ENCODE peak calls at places on chromosomes 13 and 19, in six cellular contexts. M is stimulated activated CD4-positive, alpha-beta T cell treated with anti-CD3 and anti-CD28 coated beads, Interleukin-4, amount 100 ng/mL, for 48 hours; D is germinal center; H is fibroblast of the conjunctiva; R is activated T-cell treated with anti-CD3 and anti-CD28 coated beads, Interleukin-2, amount 50 U/mL, for 4 hours; C is anterior cingulate cortex. U is an unnamed sample.

GRCh38 chr19:1001538-1002166 is 1.4 kb downstream of the GRIN3B start:
- DNase-seq in M (peak), D (peak), H (no peak), R (peak), C (no peak), U (no peak)

GRCh38 chr19:4066682-4067395 is at the start of gene ZBTB7A:
- DNase-seq in M (peak), D (peak), H (no peak), R (peak), C (peak), U (no peak)

GRCh38 chr19:55598719-55599467 is 424 bp downstream of the FIZ1 start:
- DNase-seq in M (peak), D (peak), H (peak), R (peak), C (peak), U (peak)

GRCh38 chr13:33340631-33341030 is 55.1 kb upstream of the STARD13 start:
- DNase-seq in M (no peak), D (no peak), H (no peak), R (no peak), C (no peak), U (no peak)

GRCh38 chr13:66210677-66211076 is 1019.5 kb downstream of the PCDH9 start:
- DNase-seq in M (no peak), D (no peak), H (peak), R (no peak), C (no peak), U (no peak)

GRCh38 chr13:35784286-35784951 is 307.9 kb upstream of the MAB21L1 start:
- DNase-seq in M (no peak), D (no peak), H (no peak), R (no peak), C (no peak), U (no peak)

GRCh38 chr19:46976845-46977320 is 42.8 kb upstream of the NPAS1 start:
- DNase-seq in M (no peak), D (no peak), H (no peak), R (no peak), C (no peak), U (no peak)

GRCh38 chr19:31146546-31147183 is 202.6 kb downstream of the TSHZ3 start:
- DNase-seq in M (no peak), D (no peak), H (no peak), R (no peak), C (no peak), U (no peak)

GRCh38 chr19:21202865-21203494 is 61.1 kb downstream of the ZNF431 start:
- DNase-seq in M (no peak), D (peak), H (no peak), R (no peak), C (peak), U (peak)

GRCh38 chr13:59746291-59746962 is 417.3 kb downstream of the DIAPH3 start:
- DNase-seq in M (no peak), D (no peak), H (no peak), R (no peak), C (no peak), U (no peak)

GRCh38 chr13:91247768-91248167 is 99.7 kb upstream of the MIR17HG start:
- DNase-seq in M (no peak), D (no peak), H (no peak), R (no peak), C (no peak), U (no peak)

GRCh38 chr13:71866173-71867091 is 572 bp downstream of the DACH1 start:
- DNase-seq in M (peak), D (no peak), H (no peak), R (no peak), C (no peak), U (peak)

GRCh38 chr13:113942591-113943103 is 31.2 kb downstream of the C13orf46 start:
- DNase-seq in M (no peak), D (no peak), H (no peak), R (no peak), C (no peak), U (no peak)

GRCh38 chr19:5108123-5108613 is 139.3 kb downstream of the KDM4B start:
- DNase-seq in M (no peak), D (no peak), H (no peak), R (no peak), C (no peak), U (no peak)

GRCh38 chr13:51000576-51001260 is 91.1 kb downstream of the RNASEH2B start:
- DNase-seq in M (no peak), D (no peak), H (peak), R (no peak), C (no peak), U (no peak)

GRCh38 chr19:38437917-38438316 is 4.4 kb downstream of the RYR1 start:
- DNase-seq in M (no peak), D (no peak), H (no peak), R (no peak), C (no peak), U (no peak)

GRCh38 chr19:4371209-4371897 is 28.0 kb downstream of the MPND start:
- DNase-seq in M (no peak), D (no peak), H (peak), R (no peak), C (no peak), U (no peak)

GRCh38 chr13:20772401-20773131 is 1.2 kb downstream of the EEF1AKMT1 start:
- DNase-seq in M (no peak), D (no peak), H (no peak), R (no peak), C (no peak), U (no peak)

GRCh38 chr19:47537493-47537892 is 22.6 kb upstream of the NAPA start:
- DNase-seq in M (no peak), D (no peak), H (no peak), R (no peak), C (no peak), U (no peak)

GRCh38 chr19:53771133-53771532 is 53.0 kb downstream of the NLRP12 start:
- DNase-seq in M (no peak), D (no peak), H (no peak), R (no peak), C (no peak), U (no peak)

GRCh38 chr19:54428323-54429175 is 13.3 kb downstream of the TTYH1 start:
- DNase-seq in M (no peak), D (no peak), H (no peak), R (no peak), C (no peak), U (no peak)

GRCh38 chr13:49620170-49620621 is 8.1 kb upstream of the ARL11 start:
- DNase-seq in M (no peak), D (peak), H (no peak), R (no peak), C (no peak), U (no peak)

GRCh38 chr19:32676186-32676894 is 692 bp downstream of the RGS9BP start:
- DNase-seq in M (no peak), D (no peak), H (no peak), R (no peak), C (no peak), U (no peak)

GRCh38 chr13:69485991-69486592 is 621.5 kb upstream of the ATXN8OS start:
- DNase-seq in M (no peak), D (no peak), H (no peak), R (no peak), C (no peak), U (no peak)

GRCh38 chr19:36136975-36137686 is 2.7 kb upstream of the CAPNS1 start:
- DNase-seq in M (no peak), D (no peak), H (peak), R (no peak), C (no peak), U (no peak)

GRCh38 chr13:40231311-40231710 is 435.1 kb downstream of the FOXO1 start:
- DNase-seq in M (no peak), D (no peak), H (no peak), R (no peak), C (no peak), U (no peak)

GRCh38 chr19:7191946-7192691 is 102.1 kb downstream of the INSR start:
- DNase-seq in M (no peak), D (no peak), H (no peak), R (peak), C (no peak), U (no peak)

GRCh38 chr13:105527127-105527526 is 1008.3 kb downstream of the EFNB2 start:
- DNase-seq in M (no peak), D (no peak), H (no peak), R (no peak), C (no peak), U (no peak)

GRCh38 chr19:29524201-29524911 is 1.4 kb upstream of the VSTM2B start:
- DNase-seq in M (no peak), D (no peak), H (no peak), R (no peak), C (peak), U (no peak)

GRCh38 chr13:27016871-27017270 is 154.7 kb downstream of the USP12 start:
- DNase-seq in M (no peak), D (no peak), H (no peak), R (no peak), C (no peak), U (no peak)

GRCh38 chr13:109344552-109345157 is 441.7 kb downstream of the IRS2 start:
- DNase-seq in M (no peak), D (no peak), H (no peak), R (no peak), C (no peak), U (no peak)

GRCh38 chr19:46633130-46633529 is 2.9 kb downstream of the GNG8 start:
- DNase-seq in M (no peak), D (no peak), H (no peak), R (no peak), C (no peak), U (no peak)

GRCh38 chr13:39895254-39895653 is 239.8 kb downstream of the COG6 start:
- DNase-seq in M (no peak), D (no peak), H (no peak), R (no peak), C (no peak), U (no peak)

GRCh38 chr13:94435604-94436226 is 43.8 kb downstream of the DCT start:
- DNase-seq in M (no peak), D (peak), H (peak), R (no peak), C (no peak), U (no peak)

GRCh38 chr19:11377237-11377636 is 2.8 kb downstream of the SWSAP1 start:
- DNase-seq in M (no peak), D (no peak), H (peak), R (no peak), C (no peak), U (no peak)

GRCh38 chr13:42239644-42240043 is 32.3 kb upstream of the AKAP11 start:
- DNase-seq in M (no peak), D (no peak), H (no peak), R (no peak), C (no peak), U (no peak)

GRCh38 chr13:94427313-94427712 is 52.2 kb downstream of the DCT start:
- DNase-seq in M (no peak), D (no peak), H (no peak), R (no peak), C (no peak), U (no peak)

GRCh38 chr19:33905937-33906577 is 109.4 kb downstream of the KCTD15 start:
- DNase-seq in M (no peak), D (peak), H (no peak), R (peak), C (no peak), U (peak)

GRCh38 chr13:35649162-35649561 is 172.7 kb upstream of the MAB21L1 start:
- DNase-seq in M (no peak), D (no peak), H (no peak), R (no peak), C (no peak), U (no peak)

GRCh38 chr19:53388904-53389303 is 6.0 kb upstream of the ZNF765 start:
- DNase-seq in M (no peak), D (no peak), H (no peak), R (no peak), C (no peak), U (no peak)

U was measured in H1.